ENCODE peak calls at places on chromosomes 6 and 20, in six cellular contexts. I is psoas muscle; E is heart right ventricle; Y is upper lobe of right lung; C is neuronal stem cell; X is CD4-positive, CD25-positive, alpha-beta regulatory T cell. U is an unnamed sample.

GRCh38 chr20:63346131-63347080 is 14.7 kb downstream of the CHRNA4 start:
- DNase-seq in I (no peak), E (peak; percentile 36), Y (no peak), C (no peak), X (no peak), U (no peak)

GRCh38 chr6:157123245-157123644 is 200.1 kb downstream of the TMEM242 start:
- DNase-seq in I (no peak), E (no peak), Y (no peak), C (no peak), X (no peak), U (no peak)

GRCh38 chr6:56143796-56144195 is 103.6 kb downstream of the COL21A1 start:
- DNase-seq in I (no peak), E (no peak), Y (no peak), C (no peak), X (no peak), U (no peak)

GRCh38 chr6:24274441-24275083 is 83.3 kb downstream of the DCDC2 start:
- DNase-seq in I (no peak), E (no peak), Y (no peak), C (no peak), X (no peak), U (no peak)

GRCh38 chr20:13784271-13784892 is 337 bp downstream of the ESF1 start:
- DNase-seq in I (no peak), E (no peak), Y (no peak), C (no peak), X (peak; percentile 5), U (no peak)

GRCh38 chr6:168713839-168714238 is 272.9 kb downstream of the SMOC2 start:
- DNase-seq in I (no peak), E (no peak), Y (no peak), C (no peak), X (no peak), U (no peak)

GRCh38 chr6:13261464-13261994 is 66.8 kb downstream of the TBC1D7 start:
- DNase-seq in I (no peak), E (no peak), Y (no peak), C (no peak), X (peak; percentile 59), U (peak; percentile 81)

GRCh38 chr6:20569000-20569610 is 34.8 kb downstream of the CDKAL1 start:
- DNase-seq in I (no peak), E (no peak), Y (no peak), C (no peak), X (no peak), U (no peak)

DNA sequence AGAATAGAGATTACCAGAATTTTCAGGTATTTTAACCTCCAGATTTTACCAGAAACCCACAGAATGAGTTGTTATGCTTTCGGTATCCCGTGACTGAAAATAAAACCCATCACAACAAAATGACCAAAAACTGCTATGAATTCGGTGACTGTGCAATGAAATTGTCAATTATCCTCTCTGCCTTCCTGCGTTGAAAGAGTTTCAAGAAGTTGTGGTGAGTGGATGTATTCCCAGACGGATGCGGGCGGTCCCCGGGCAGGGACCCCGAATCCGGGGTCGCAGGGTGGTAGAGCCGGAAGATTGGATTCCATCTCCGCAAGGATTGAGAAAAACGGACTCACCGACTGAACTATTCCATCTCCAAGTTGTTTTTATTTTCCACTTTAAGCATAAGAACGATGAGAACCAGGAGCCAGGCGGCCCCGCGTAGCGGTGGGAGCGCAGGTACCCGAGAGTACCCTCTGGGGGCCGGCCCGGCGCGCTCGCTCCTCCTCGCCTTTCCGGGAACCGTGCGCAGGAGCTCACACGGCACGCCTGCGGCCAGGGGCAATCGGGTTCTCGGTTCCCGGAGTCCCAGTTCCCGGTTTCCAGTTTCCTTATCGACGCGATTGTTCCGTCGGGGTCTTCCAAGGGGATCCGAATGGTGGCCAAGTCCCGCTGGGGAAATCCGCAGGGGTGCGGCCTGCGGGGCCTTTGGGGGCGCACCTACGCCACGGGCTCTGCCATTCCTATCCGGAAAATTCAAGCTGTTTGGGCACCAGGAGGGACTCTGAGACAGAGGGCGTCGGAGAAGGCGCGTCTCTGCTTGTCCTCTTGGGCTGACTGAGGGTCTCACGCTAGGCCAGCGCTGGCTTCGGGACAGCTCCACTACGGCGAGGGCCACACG is 104.9 kb upstream of the PRDM1 start:
- DNase-seq in I (no peak), E (peak; percentile 29), Y (no peak), C (no peak), X (peak; percentile 79), U (no peak)
- H3K4me3 ChIP-seq in I (peak overlapping the region; percentile 58), E (peak overlapping the region; percentile 44), Y (peak overlapping the region; percentile 43), C (peak overlapping the region; percentile 65), X (peak overlapping the region; percentile 91), U (no peak overlapping the region)

GRCh38 chr6:126170875-126171489 is 168.9 kb upstream of the CENPW start:
- DNase-seq in I (no peak), E (no peak), Y (no peak), C (no peak), X (peak; percentile 71), U (peak; percentile 28)
- H3K4me3 ChIP-seq in I (no peak overlapping the region), E (no peak overlapping the region), Y (no peak overlapping the region), C (no peak overlapping the region), X (peak overlapping the region; percentile 51), U (no peak overlapping the region)

GRCh38 chr20:29497261-29497671 is 1760.2 kb upstream of the DEFB115 start:
- DNase-seq in I (no peak), E (peak; percentile 11), Y (peak; percentile 61), C (no peak), X (no peak), U (no peak)
- H3K4me3 ChIP-seq in I (peak overlapping the region; percentile 22), E (peak overlapping the region; percentile 59), Y (peak overlapping the region; percentile 19), C (no peak overlapping the region), X (peak overlapping the region; percentile 26), U (no peak overlapping the region)

DNA sequence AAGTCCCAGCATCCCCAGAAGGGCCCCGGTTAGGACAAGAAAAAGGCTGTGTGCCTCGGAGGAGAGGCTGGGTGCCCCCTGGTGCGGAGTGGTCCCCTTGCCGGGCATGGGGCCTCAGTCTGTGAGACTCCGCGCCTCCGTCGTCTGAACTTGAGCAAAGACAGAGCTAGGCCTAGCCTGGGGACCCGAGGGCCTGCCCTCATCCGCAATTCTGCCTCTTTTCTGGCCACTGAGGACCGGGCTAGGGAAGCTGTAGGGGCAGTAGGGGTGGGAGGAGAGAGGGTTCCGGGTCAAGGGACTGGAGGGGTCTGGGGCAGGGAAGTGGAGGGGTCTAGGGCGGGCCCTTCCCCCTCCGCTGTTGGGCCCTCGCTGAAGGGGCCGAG is 550 bp upstream of the HSPA12B start:
- DNase-seq in I (no peak), E (no peak), Y (peak; percentile 51), C (no peak), X (no peak), U (no peak)
- H3K4me3 ChIP-seq in I (peak overlapping the region; percentile 34), E (peak overlapping the region; percentile 26), Y (no peak overlapping the region), C (no peak overlapping the region), X (no peak overlapping the region), U (no peak overlapping the region)

GRCh38 chr6:108565091-108565766 is 4.5 kb downstream of the FOXO3 start:
- DNase-seq in I (no peak), E (no peak), Y (no peak), C (no peak), X (peak; percentile 77), U (peak; percentile 86)
- H3K4me3 ChIP-seq in I (peak overlapping the region; percentile 76), E (peak overlapping the region; percentile 93), Y (peak overlapping the region; percentile 89), C (no peak overlapping the region), X (peak overlapping the region; percentile 49), U (no peak overlapping the region)

GRCh38 chr20:36491901-36492617 is 49.3 kb upstream of the MYL9 start:
- DNase-seq in I (no peak), E (no peak), Y (no peak), C (no peak), X (peak; percentile 77), U (peak; percentile 71)
- H3K4me3 ChIP-seq in I (peak overlapping the region; percentile 8), E (no peak overlapping the region), Y (no peak overlapping the region), C (no peak overlapping the region), X (peak overlapping the region; percentile 46), U (peak overlapping the region; percentile 7)

GRCh38 chr20:57264151-57264792 is 2.2 kb downstream of the BMP7 start:
- DNase-seq in I (no peak), E (peak; percentile 16), Y (no peak), C (no peak), X (no peak), U (no peak)

GRCh38 chr20:57263767-57264150 is 2.7 kb downstream of the BMP7 start:
- DNase-seq in I (no peak), E (no peak), Y (no peak), C (no peak), X (no peak), U (no peak)

GRCh38 chr20:57261488-57262243 is 4.8 kb downstream of the BMP7 start:
- DNase-seq in I (no peak), E (peak; percentile 28), Y (no peak), C (no peak), X (no peak), U (no peak)

GRCh38 chr20:57262244-57263126 is 4.0 kb downstream of the BMP7 start:
- DNase-seq in I (no peak), E (no peak), Y (no peak), C (no peak), X (no peak), U (no peak)

GRCh38 chr20:57263127-57263609 is 3.3 kb downstream of the BMP7 start:
- DNase-seq in I (no peak), E (no peak), Y (no peak), C (no peak), X (no peak), U (no peak)
- H3K4me3 ChIP-seq in I (no peak overlapping the region), E (no peak overlapping the region), Y (no peak overlapping the region), C (no peak overlapping the region), X (no peak overlapping the region), U (no peak overlapping the region)

GRCh38 chr20:57717797-57718196 is 8.0 kb upstream of the PMEPA1 start:
- DNase-seq in I (no peak), E (no peak), Y (no peak), C (no peak), X (no peak), U (no peak)

GRCh38 chr20:57716202-57716601 is 6.4 kb upstream of the PMEPA1 start:
- DNase-seq in I (no peak), E (no peak), Y (no peak), C (no peak), X (no peak), U (no peak)

GRCh38 chr20:57719951-57720350 is 10.1 kb upstream of the PMEPA1 start:
- DNase-seq in I (no peak), E (no peak), Y (no peak), C (no peak), X (no peak), U (no peak)

GRCh38 chr20:57716893-57717292 is 7.1 kb upstream of the PMEPA1 start:
- DNase-seq in I (no peak), E (no peak), Y (no peak), C (no peak), X (no peak), U (no peak)

DNA sequence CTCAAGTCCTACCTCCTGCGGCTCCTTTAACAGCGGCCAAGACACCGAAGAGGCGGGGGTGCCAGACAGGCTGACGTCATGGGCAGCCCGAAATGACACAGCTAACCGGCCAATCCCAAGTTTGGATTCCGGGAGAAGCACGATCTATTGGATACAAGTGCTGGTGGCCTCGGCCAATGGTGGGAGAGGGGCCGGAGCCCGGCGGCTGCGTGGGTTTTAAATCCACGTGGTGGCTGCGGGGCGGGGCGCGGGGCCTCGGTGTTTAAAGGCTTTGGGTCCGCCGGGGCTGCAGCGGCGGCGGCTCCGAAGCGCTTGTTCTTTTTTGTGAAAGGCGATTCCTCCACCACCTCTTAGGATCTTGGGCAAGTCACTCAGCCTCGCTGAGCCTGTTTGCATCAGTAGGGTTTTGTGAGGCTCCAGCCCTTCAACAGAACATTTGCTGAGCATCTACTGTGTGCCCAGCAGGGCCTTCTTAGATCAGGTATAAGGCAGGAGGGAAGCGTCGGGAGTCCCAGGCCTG is 8.7 kb upstream of the PMEPA1 start:
- DNase-seq in I (peak; percentile 95), E (peak; percentile 94), Y (peak; percentile 97), C (peak; percentile 92), X (peak; percentile 95), U (peak; percentile 98)
- H3K4me3 ChIP-seq in I (peak overlapping the region; percentile 48), E (peak overlapping the region; percentile 35), Y (peak overlapping the region; percentile 45), C (peak overlapping the region; percentile 79), X (peak overlapping the region; percentile 34), U (peak overlapping the region; percentile 70)

U was measured in Jurkat, Clone E6-1.